ENCODE peak calls at places on chromosomes 2 and 18, in seven cellular contexts. I is GM04504; N is T follicular helper cell; A is stimulated activated CD8-positive, alpha-beta memory T cell treated with anti-CD3 and anti-CD28 coated beads, Interleukin-4, amount 100 ng/mL, for 4 hours; W is frontal cortex; O is GOT3; V is Daoy. R is an unnamed sample.

GRCh38 chr18:70044626-70045025 is 97.0 kb upstream of the CD226 start:
- DNase-seq in I (peak; percentile 84), W (no peak), A (no peak), O (no peak), N (no peak), V (peak; percentile 86), R (no peak)

GRCh38 chr2:239926587-239927234 is 98.4 kb downstream of the NDUFA10 start:
- DNase-seq in N (no peak), W (no peak), I (no peak), O (no peak), V (no peak), A (no peak), R (no peak)

GRCh38 chr2:144678741-144679140 is 158.8 kb upstream of the ZEB2 start:
- DNase-seq in A (no peak), I (no peak), V (no peak), O (no peak), N (no peak), W (no peak), R (no peak)

GRCh38 chr18:46462523-46462922 is 194.5 kb downstream of the LOXHD1 start:
- DNase-seq in N (no peak), O (no peak), I (no peak), W (no peak), A (no peak), V (no peak), R (no peak)

GRCh38 chr2:102439065-102439695 is 16.2 kb downstream of the IL18RAP start:
- DNase-seq in A (no peak), W (no peak), I (no peak), V (peak; percentile 49), O (no peak), N (no peak), R (no peak)

GRCh38 chr2:120902532-120903088 is 166.9 kb downstream of the GLI2 start:
- DNase-seq in W (no peak), N (no peak), I (no peak), O (no peak), A (no peak), V (no peak), R (no peak)

GRCh38 chr2:88307817-88308216 is 137.7 kb downstream of the THNSL2 start:
- DNase-seq in N (no peak), I (no peak), V (peak; percentile 24), O (no peak), A (no peak), W (no peak), R (no peak)

GRCh38 chr18:13542520-13542847 is 183.9 kb downstream of the FAM210A start:
- DNase-seq in V (no peak), N (no peak), A (no peak), I (no peak), O (no peak), W (no peak), R (no peak)

GRCh38 chr18:38940863-38941531 is 1375.4 kb upstream of the CELF4 start:
- DNase-seq in I (no peak), N (peak; percentile 33), A (peak; percentile 8), O (no peak), W (no peak), V (peak; percentile 15), R (no peak)

GRCh38 chr2:96959406-96960110 is 26.8 kb downstream of the FAM178B start:
- DNase-seq in I (no peak), O (no peak), V (no peak), A (no peak), W (no peak), N (no peak), R (no peak)

R was measured in esophagus squamous epithelium.